ENCODE peak calls at places on chromosomes 1 and 21, in ten cellular contexts. C is NCI-H226; G is stimulated activated CD8-positive, alpha-beta memory T cell treated with anti-CD3 and anti-CD28 coated beads, Interleukin-4, amount 100 ng/mL, for 24 hours; L is activated naive CD8-positive, alpha-beta T cell treated with anti-CD3 and anti-CD28 coated beads, Interleukin-2, amount 10 ng/mL, durations not matched to agents 7 days and 5 days; Y is hippocampal formation; M is transverse colon; S is astrocyte of the hippocampus; F is activated CD8-positive, alpha-beta memory T cell treated with anti-CD3 and anti-CD28 coated beads, Interleukin-2, amount 50 U/mL, for 48 hours; J is NB4; W is naive thymus-derived CD8-positive, alpha-beta T cell. N is an unnamed sample.

GRCh38 chr1:208601569-208601968 is 357.4 kb upstream of the PLXNA2 start:
- DNase-seq in C (no peak), G (no peak), L (no peak), Y (no peak), M (no peak), S (peak), F (no peak), J (no peak), W (no peak), N (no peak)

GRCh38 chr1:238111081-238111480 is 220.4 kb upstream of the ZP4 start:
- DNase-seq in C (no peak), G (no peak), L (no peak), Y (no peak), M (no peak), S (no peak), F (no peak), J (no peak), W (no peak), N (no peak)

GRCh38 chr21:46621457-46622182 is 13.9 kb upstream of the PRMT2 start:
- DNase-seq in C (no peak), G (no peak), L (no peak), Y (peak), M (no peak), S (no peak), F (no peak), J (no peak), W (no peak), N (no peak)

GRCh38 chr21:42837421-42838211 is 41.7 kb downstream of the WDR4 start:
- DNase-seq in C (no peak), G (no peak), L (peak), Y (no peak), M (no peak), S (no peak), F (peak), J (no peak), W (no peak), N (peak)

GRCh38 chr1:31955917-31956736 is 18.0 kb upstream of the PTP4A2 start:
- DNase-seq in C (peak), G (peak), L (peak), Y (peak), M (peak), S (peak), F (peak), J (peak), W (no peak), N (peak)

GRCh38 chr1:46724991-46725735 is 6.2 kb upstream of the EFCAB14 start:
- DNase-seq in C (peak), G (peak), L (peak), Y (peak), M (peak), S (peak), F (peak), J (peak), W (peak), N (peak)

GRCh38 chr1:9503001-9503675 is 36.1 kb upstream of the SLC25A33 start:
- DNase-seq in C (no peak), G (no peak), L (no peak), Y (no peak), M (no peak), S (no peak), F (no peak), J (no peak), W (no peak), N (no peak)

GRCh38 chr1:156476501-156477298 is 23.9 kb downstream of the MEF2D start:
- DNase-seq in C (peak), G (no peak), L (no peak), Y (no peak), M (no peak), S (peak), F (peak), J (peak), W (no peak), N (peak)

GRCh38 chr21:31283025-31283424 is 61.0 kb downstream of the TIAM1 start:
- DNase-seq in C (no peak), G (no peak), L (no peak), Y (no peak), M (no peak), S (no peak), F (no peak), J (no peak), W (peak), N (no peak)

GRCh38 chr1:39183503-39184353 is 20.8 kb upstream of the MACF1 start:
- DNase-seq in C (peak), G (peak), L (peak), Y (no peak), M (peak), S (peak), F (peak), J (peak), W (peak), N (peak)

GRCh38 chr1:168293372-168293771 is 12.7 kb downstream of the TBX19 start:
- DNase-seq in C (no peak), G (no peak), L (no peak), Y (no peak), M (no peak), S (no peak), F (no peak), J (no peak), W (no peak), N (no peak)

GRCh38 chr1:165129568-165130164 is 226.8 kb downstream of the LMX1A start:
- DNase-seq in C (peak), G (peak), L (peak), Y (peak), M (peak), S (peak), F (peak), J (peak), W (no peak), N (peak)

GRCh38 chr1:25517476-25518394 is 25.7 kb upstream of the LDLRAP1 start:
- DNase-seq in C (no peak), G (no peak), L (peak), Y (no peak), M (no peak), S (no peak), F (no peak), J (no peak), W (no peak), N (no peak)

GRCh38 chr21:41712201-41712600 is 54.7 kb downstream of the RIPK4 start:
- DNase-seq in C (no peak), G (no peak), L (no peak), Y (no peak), M (no peak), S (peak), F (no peak), J (no peak), W (no peak), N (no peak)

GRCh38 chr1:112700290-112701226 is 6.4 kb downstream of the RHOC start:
- DNase-seq in C (peak), G (peak), L (peak), Y (peak), M (peak), S (peak), F (peak), J (peak), W (peak), N (peak)

GRCh38 chr21:26798856-26799751 is 46.1 kb downstream of the ADAMTS1 start:
- DNase-seq in C (no peak), G (no peak), L (no peak), Y (no peak), M (no peak), S (no peak), F (no peak), J (no peak), W (no peak), N (no peak)

GRCh38 chr1:180234369-180235076 is 4.5 kb downstream of the LHX4 start:
- DNase-seq in C (no peak), G (no peak), L (peak), Y (no peak), M (peak), S (peak), F (peak), J (no peak), W (no peak), N (no peak)

GRCh38 chr1:113630340-113631327 is 128.7 kb downstream of the PHTF1 start:
- DNase-seq in C (no peak), G (no peak), L (no peak), Y (no peak), M (no peak), S (no peak), F (no peak), J (no peak), W (no peak), N (no peak)

GRCh38 chr1:158028956-158029355 is 35.5 kb downstream of the KIRREL1 start:
- DNase-seq in C (peak), G (no peak), L (no peak), Y (no peak), M (no peak), S (peak), F (no peak), J (no peak), W (no peak), N (no peak)

GRCh38 chr1:26353976-26354820 is at the start of gene CRYBG2:
- DNase-seq in C (no peak), G (no peak), L (no peak), Y (no peak), M (peak), S (no peak), F (no peak), J (no peak), W (no peak), N (no peak)

GRCh38 chr21:39444406-39445145 is 1.0 kb downstream of the LCA5L start:
- DNase-seq in C (peak), G (no peak), L (no peak), Y (no peak), M (no peak), S (peak), F (no peak), J (peak), W (no peak), N (peak)

GRCh38 chr1:201217146-201217545 is 26.5 kb downstream of the IGFN1 start:
- DNase-seq in C (no peak), G (no peak), L (no peak), Y (no peak), M (no peak), S (no peak), F (peak), J (no peak), W (no peak), N (no peak)

GRCh38 chr1:77900687-77901293 is 12.4 kb downstream of the NEXN start:
- DNase-seq in C (no peak), G (no peak), L (no peak), Y (peak), M (peak), S (peak), F (no peak), J (peak), W (no peak), N (peak)

GRCh38 chr1:156880473-156880872 is 13.0 kb upstream of the PEAR1 start:
- DNase-seq in C (no peak), G (no peak), L (no peak), Y (no peak), M (no peak), S (no peak), F (no peak), J (no peak), W (no peak), N (no peak)